ENCODE peak calls at places on chromosomes 7 and 10, in six cellular contexts. L is IMR-90; Q is fibroblast of lung; T is NT2/D1; F is activated CD8-positive, alpha-beta T cell treated with anti-CD3 and anti-CD28 coated beads, Interleukin-2, amount 10 ng/mL, durations not matched to agents 7 days and 5 days; U is stimulated activated naive B cell treated with anti-CD40 and anti-IgM and Interleukin-4, amounts not matched to agents 10 μg/mL and 1 μg/mL and 100 μg/mL, for 72 hours. W is an unnamed sample.

GRCh38 chr7:137585591-137585990 is 242.1 kb upstream of the PTN start:
- DNase-seq in L (no peak), Q (no peak), T (no peak), F (no peak), U (no peak), W (peak; percentile 54)

GRCh38 chr10:77700086-77700485 is 62.5 kb upstream of the KCNMA1 start:
- DNase-seq in L (no peak), Q (no peak), T (no peak), F (no peak), U (no peak), W (no peak)

GRCh38 chr7:134908289-134908688 is 78.0 kb upstream of the AGBL3 start:
- DNase-seq in L (peak; percentile 85), Q (peak; percentile 77), T (no peak), F (no peak), U (no peak), W (no peak)

GRCh38 chr7:127930341-127931328 is 100.6 kb downstream of the LRRC4 start:
- DNase-seq in L (no peak), Q (no peak), T (no peak), F (no peak), U (no peak), W (no peak)

GRCh38 chr10:60753152-60753551 is 25.1 kb upstream of the CDK1 start:
- DNase-seq in L (no peak), Q (no peak), T (no peak), F (no peak), U (no peak), W (no peak)

GRCh38 chr10:17113889-17114288 is 15.7 kb downstream of the CUBN start:
- DNase-seq in L (peak; percentile 75), Q (peak; percentile 48), T (no peak), F (no peak), U (no peak), W (no peak)

GRCh38 chr7:1364906-1365570 is 94.2 kb downstream of the MICALL2 start:
- DNase-seq in L (no peak), Q (no peak), T (no peak), F (no peak), U (no peak), W (no peak)

GRCh38 chr10:45433716-45434469 is 59.9 kb downstream of the ALOX5 start:
- DNase-seq in L (no peak), Q (no peak), T (no peak), F (no peak), U (no peak), W (no peak)

GRCh38 chr7:2105280-2105679 is 127.5 kb downstream of the MAD1L1 start:
- DNase-seq in L (no peak), Q (no peak), T (no peak), F (no peak), U (no peak), W (no peak)

GRCh38 chr7:36303202-36304098 is 86.2 kb upstream of the ANLN start:
- DNase-seq in L (peak; percentile 95), Q (peak; percentile 90), T (no peak), F (no peak), U (no peak), W (no peak)

GRCh38 chr10:5442056-5442989 is 30.0 kb downstream of the NET1 start:
- DNase-seq in L (peak; percentile 55), Q (no peak), T (no peak), F (peak; percentile 60), U (no peak), W (no peak)

GRCh38 chr7:2478800-2479199 is 2.6 kb upstream of the GRIFIN start:
- DNase-seq in L (no peak), Q (no peak), T (no peak), F (no peak), U (no peak), W (no peak)

GRCh38 chr7:43537765-43538403 is 45.0 kb upstream of the STK17A start:
- DNase-seq in L (no peak), Q (peak; percentile 81), T (no peak), F (no peak), U (no peak), W (no peak)

GRCh38 chr10:117946525-117947070 is 100.1 kb downstream of the RAB11FIP2 start:
- DNase-seq in L (peak; percentile 29), Q (peak; percentile 69), T (no peak), F (no peak), U (no peak), W (no peak)

GRCh38 chr10:61871487-61871886 is 30.0 kb upstream of the ARID5B start:
- DNase-seq in L (no peak), Q (no peak), T (no peak), F (no peak), U (no peak), W (no peak)

GRCh38 chr10:84335516-84335915 is 7.1 kb downstream of the CCSER2 start:
- DNase-seq in L (no peak), Q (no peak), T (no peak), F (no peak), U (no peak), W (no peak)

GRCh38 chr10:70652761-70653657 is 19.3 kb upstream of the ADAMTS14 start:
- DNase-seq in L (peak; percentile 98), Q (peak; percentile 100), T (no peak), F (no peak), U (no peak), W (no peak)

GRCh38 chr10:44312401-44312800 is 72.5 kb downstream of the CXCL12 start:
- DNase-seq in L (no peak), Q (no peak), T (no peak), F (peak; percentile 16), U (no peak), W (no peak)

GRCh38 chr7:156088115-156088514 is 275.9 kb upstream of the SHH start:
- DNase-seq in L (no peak), Q (no peak), T (no peak), F (no peak), U (no peak), W (no peak)

GRCh38 chr7:23430902-23431259 is 39.4 kb downstream of the IGF2BP3 start:
- DNase-seq in L (no peak), Q (no peak), T (no peak), F (no peak), U (no peak), W (no peak)

GRCh38 chr10:126905776-126906703 is 812 bp downstream of the DOCK1 start:
- DNase-seq in L (peak; percentile 52), Q (peak; percentile 49), T (no peak), F (no peak), U (no peak), W (peak; percentile 57)

GRCh38 chr10:103645141-103646054 is 151.9 kb downstream of the NEURL1 start:
- DNase-seq in L (peak; percentile 99), Q (peak; percentile 96), T (no peak), F (no peak), U (no peak), W (no peak)

GRCh38 chr7:23020742-23021401 is 6.9 kb upstream of the HYCC1 start:
- DNase-seq in L (peak; percentile 88), Q (peak; percentile 95), T (no peak), F (peak; percentile 28), U (no peak), W (no peak)

GRCh38 chr7:132768099-132768498 is 191.8 kb upstream of the PLXNA4 start:
- DNase-seq in L (no peak), Q (no peak), T (no peak), F (no peak), U (no peak), W (no peak)

GRCh38 chr10:27884185-27884630 is 114.7 kb downstream of the ODAD2 start:
- DNase-seq in L (no peak), Q (peak; percentile 30), T (no peak), F (no peak), U (no peak), W (no peak)

GRCh38 chr7:38541440-38541839 is 89.7 kb downstream of the AMPH start:
- DNase-seq in L (no peak), Q (no peak), T (no peak), F (no peak), U (no peak), W (no peak)

GRCh38 chr7:134196439-134196838 is 69.3 kb downstream of the LRGUK start:
- DNase-seq in L (no peak), Q (no peak), T (no peak), F (no peak), U (no peak), W (no peak)

GRCh38 chr10:62454696-62455451 is 80.7 kb downstream of the ZNF365 start:
- DNase-seq in L (peak; percentile 56), Q (peak; percentile 91), T (no peak), F (no peak), U (no peak), W (no peak)